ENCODE peak calls at places on chromosome 12, in four cellular contexts. J, Y, E and F are unnamed samples.

GRCh38 chr12:50102648-50103309 is 1.0 kb upstream of the GPD1 start:
- DNase-seq in J (no peak), E (no peak), Y (no peak), F (no peak)

GRCh38 chr12:68317047-68317667 is 15.0 kb downstream of the MDM1 start:
- DNase-seq in Y (no peak), J (no peak), E (peak), F (no peak)

GRCh38 chr12:98821232-98821631 is 176.1 kb downstream of the APAF1 start:
- DNase-seq in J (no peak), Y (no peak), E (no peak), F (no peak)

GRCh38 chr12:1479645-1480044 is 114.7 kb downstream of the FBXL14 start:
- DNase-seq in J (no peak), Y (no peak), E (no peak), F (no peak)

GRCh38 chr12:77493769-77494168 is 336.9 kb upstream of the NAV3 start:
- DNase-seq in J (no peak), Y (no peak), E (no peak), F (no peak)

GRCh38 chr12:108833757-108834472 is 23.5 kb downstream of the SSH1 start:
- DNase-seq in E (no peak), J (no peak), Y (no peak), F (no peak)

GRCh38 chr12:96093543-96094196 is 58.3 kb upstream of the LTA4H start:
- DNase-seq in E (no peak), J (no peak), Y (no peak), F (no peak)

GRCh38 chr12:84960918-84961317 is 48.3 kb upstream of the SLC6A15 start:
- DNase-seq in E (no peak), J (no peak), Y (no peak), F (no peak)

GRCh38 chr12:124278389-124279101 is 16.3 kb upstream of the RFLNA start:
- DNase-seq in E (no peak), Y (no peak), J (no peak), F (no peak)

GRCh38 chr12:110124184-110124995 is at the start of gene IFT81:
- DNase-seq in Y (peak), E (peak), J (no peak), F (peak)

GRCh38 chr12:26678697-26679660 is 154.0 kb downstream of the ITPR2 start:
- DNase-seq in J (no peak), Y (no peak), E (no peak), F (no peak)

GRCh38 chr12:123150273-123150803 is 552 bp downstream of the PITPNM2 start:
- DNase-seq in E (peak), J (no peak), Y (peak), F (no peak)

GRCh38 chr12:26606911-26607310 is 226.1 kb downstream of the ITPR2 start:
- DNase-seq in J (no peak), E (no peak), Y (no peak), F (no peak)

GRCh38 chr12:109741286-109741969 is 27.8 kb downstream of the FAM222A start:
- DNase-seq in J (no peak), Y (no peak), E (no peak), F (no peak)

GRCh38 chr12:85975716-85976115 is 101.6 kb downstream of the NTS start:
- DNase-seq in E (no peak), Y (no peak), J (no peak), F (no peak)

GRCh38 chr12:214005-214736 is at the start of gene SLC6A12:
- DNase-seq in J (no peak), E (no peak), Y (no peak), F (no peak)

GRCh38 chr12:124660846-124661245 is 93.4 kb upstream of the NCOR2 start:
- DNase-seq in Y (no peak), E (no peak), J (no peak), F (no peak)

GRCh38 chr12:124613151-124613585 is 45.8 kb upstream of the NCOR2 start:
- DNase-seq in J (no peak), Y (no peak), E (no peak), F (no peak)

GRCh38 chr12:13425766-13426165 is 229.2 kb downstream of the EMP1 start:
- DNase-seq in E (no peak), J (no peak), Y (no peak), F (no peak)

GRCh38 chr12:32541754-32542374 is 137.2 kb upstream of the DNM1L start:
- DNase-seq in J (no peak), Y (no peak), E (no peak), F (no peak)

GRCh38 chr12:120951-121350 is 54.4 kb downstream of the IQSEC3 start:
- DNase-seq in Y (no peak), J (no peak), E (no peak), F (no peak)

GRCh38 chr12:124174406-124174805 is 120.5 kb upstream of the RFLNA start:
- DNase-seq in E (no peak), Y (no peak), J (no peak), F (no peak)

GRCh38 chr12:14601692-14602091 is 34.0 kb upstream of the PLBD1 start:
- DNase-seq in Y (no peak), E (no peak), J (no peak), F (no peak)

GRCh38 chr12:120539303-120539702 is 5.1 kb downstream of the RNF10 start:
- DNase-seq in E (peak), Y (no peak), J (no peak), F (no peak)

GRCh38 chr12:31773223-31773750 is 44.5 kb upstream of the AMN1 start:
- DNase-seq in J (no peak), Y (no peak), E (no peak), F (no peak)

GRCh38 chr12:122473543-122474323 is 27.0 kb downstream of the ZCCHC8 start:
- DNase-seq in Y (peak), E (peak), J (peak), F (no peak)

GRCh38 chr12:69873429-69873828 is 48.4 kb downstream of the MYRFL start:
- DNase-seq in J (no peak), E (no peak), Y (no peak), F (no peak)

GRCh38 chr12:101782544-101782855 is 43.2 kb upstream of the SYCP3 start:
- DNase-seq in Y (no peak), J (no peak), E (no peak), F (no peak)

GRCh38 chr12:79883216-79883615 is 51.7 kb downstream of the PPP1R12A start:
- DNase-seq in Y (no peak), J (no peak), E (no peak), F (no peak)
- TF ChIP-seq SPI1 in Y (no peak), J (no peak), E (no peak), F (no peak)

DNA sequence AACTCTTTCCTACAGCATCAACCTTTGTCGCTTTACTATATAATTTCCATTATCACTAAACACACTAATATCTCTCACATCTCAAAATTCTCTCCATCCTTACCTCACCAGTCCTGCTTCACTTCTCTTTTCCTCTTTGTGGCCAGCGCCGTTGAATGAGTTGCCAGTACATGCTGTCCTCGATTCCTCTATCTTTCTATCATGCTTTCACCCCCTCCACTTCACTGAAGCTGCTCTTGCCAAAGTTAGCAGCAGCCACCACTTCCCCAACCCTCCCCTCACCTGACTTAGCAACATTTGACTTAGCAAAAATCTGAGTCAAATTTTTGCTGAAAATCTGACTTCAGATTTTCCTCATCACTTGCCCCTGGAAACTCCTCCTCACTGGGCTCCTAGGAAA is 210.4 kb downstream of the ANO6 start:
- DNase-seq in E (no peak), Y (no peak), J (no peak), F (peak)
- TF ChIP-seq SPI1 in E (no peak), Y (no peak), J (no peak), F (peak)

GRCh38 chr12:47894652-47895051 is 10.1 kb downstream of the VDR start:
- DNase-seq in Y (no peak), J (no peak), E (no peak), F (no peak)

GRCh38 chr12:47892819-47893218 is 12.0 kb downstream of the VDR start:
- DNase-seq in Y (no peak), J (no peak), E (no peak), F (no peak)

GRCh38 chr12:47896022-47896421 is 8.8 kb downstream of the VDR start:
- DNase-seq in J (no peak), E (no peak), Y (no peak), F (no peak)

GRCh38 chr12:47896633-47897032 is 8.2 kb downstream of the VDR start:
- DNase-seq in Y (no peak), E (no peak), J (no peak), F (no peak)

DNA sequence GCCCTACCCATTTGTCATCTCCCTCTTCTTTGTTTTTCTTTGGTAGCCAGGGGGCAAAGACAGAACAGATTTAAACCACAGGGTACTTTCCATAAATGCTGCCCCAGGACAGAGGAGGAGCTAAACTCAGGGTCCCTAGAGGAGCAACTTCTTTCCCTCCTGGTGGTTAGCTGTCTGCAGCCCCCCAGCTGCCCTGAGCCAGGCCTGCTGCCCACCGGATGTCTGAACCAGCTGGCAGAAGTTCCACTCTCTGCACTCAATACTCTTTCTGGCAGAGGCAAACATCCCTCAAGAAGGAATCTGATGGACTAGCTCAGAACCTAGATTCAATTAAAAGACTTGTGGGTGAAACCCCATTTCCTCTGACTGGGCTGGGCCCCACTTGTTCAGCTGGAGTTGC is 10.7 kb downstream of the VDR start:
- DNase-seq in Y (no peak), E (no peak), J (no peak), F (no peak)
- TF ChIP-seq SPI1 in Y (no peak), E (no peak), J (no peak), F (no peak)

GRCh38 chr12:62801796-62802195 is 133.2 kb downstream of the PPM1H start:
- DNase-seq in Y (no peak), J (no peak), E (no peak), F (no peak)

GRCh38 chr12:62799766-62800406 is 135.1 kb downstream of the PPM1H start:
- DNase-seq in J (no peak), E (no peak), Y (no peak), F (no peak)

GRCh38 chr12:62799126-62799736 is 135.7 kb downstream of the PPM1H start:
- DNase-seq in Y (peak), E (peak), J (no peak), F (peak)

GRCh38 chr12:62802321-62802720 is 132.6 kb downstream of the PPM1H start:
- DNase-seq in Y (no peak), J (no peak), E (no peak), F (no peak)

GRCh38 chr12:62800707-62801400 is 134.1 kb downstream of the PPM1H start:
- DNase-seq in Y (no peak), J (no peak), E (no peak), F (no peak)
- TF ChIP-seq SPI1 in Y (no peak), J (no peak), E (no peak), F (no peak)

GRCh38 chr12:89829434-89829975 is 120.9 kb upstream of the ATP2B1 start:
- DNase-seq in E (no peak), Y (no peak), J (no peak), F (no peak)
- TF ChIP-seq SPI1 in E (no peak), Y (no peak), J (no peak), F (no peak)